ENCODE peak calls at places on chromosomes 11 and 22, in four cellular contexts. B is K562, K is HL-60, G is GM12878. S is an unnamed sample.

GRCh38 chr22:38317995-38318715 is 922 bp upstream of the CSNK1E start:
- DNase-seq in G (no peak), B (peak; percentile 90), K (peak; percentile 47), S (no peak)

GRCh38 chr22:30890689-30891442 is 77.7 kb downstream of the MORC2 start:
- DNase-seq in B (peak; percentile 43), K (no peak), G (no peak), S (peak; percentile 78)

GRCh38 chr11:104623518-104623917 is 274.7 kb downstream of the CASP12 start:
- DNase-seq in G (no peak), B (no peak), K (no peak), S (no peak)

GRCh38 chr11:21625982-21626381 is 566.9 kb upstream of the ANO5 start:
- DNase-seq in K (peak; percentile 93), G (no peak), B (no peak), S (no peak)

GRCh38 chr11:102762414-102762813 is 18.0 kb downstream of the MMP10 start:
- DNase-seq in B (no peak), G (no peak), K (no peak), S (no peak)

GRCh38 chr22:26884921-26885320 is 227.5 kb downstream of the MIAT start:
- DNase-seq in G (no peak), K (no peak), B (no peak), S (no peak)

GRCh38 chr11:289145-289705 is 299 bp downstream of the PGGHG start:
- DNase-seq in G (no peak), K (no peak), B (peak; percentile 34), S (peak; percentile 51)

GRCh38 chr22:22099833-22100812 is 117.5 kb upstream of the TOP3B start:
- DNase-seq in G (no peak), K (peak; percentile 26), B (peak; percentile 89), S (no peak)

GRCh38 chr11:124717421-124717785 is 22.3 kb upstream of the NRGN start:
- DNase-seq in B (no peak), G (no peak), K (no peak), S (no peak)

GRCh38 chr11:393219-394033 is 583 bp upstream of the PKP3 start:
- DNase-seq in G (no peak), B (peak; percentile 92), K (no peak), S (no peak)

GRCh38 chr11:73175551-73176144 is 33.5 kb upstream of the FCHSD2 start:
- DNase-seq in K (no peak), G (no peak), B (no peak), S (no peak)

GRCh38 chr11:62851807-62852522 is 12.6 kb upstream of the WDR74 start:
- DNase-seq in B (peak; percentile 34), G (no peak), K (no peak), S (no peak)

GRCh38 chr22:38082986-38083710 is 836 bp downstream of the SLC16A8 start:
- DNase-seq in K (no peak), B (no peak), G (no peak), S (no peak)

GRCh38 chr11:93221539-93221938 is 23.7 kb upstream of the SLC36A4 start:
- DNase-seq in B (no peak), G (no peak), K (no peak), S (no peak)

GRCh38 chr11:91396243-91397133 is 828.1 kb upstream of the FAT3 start:
- DNase-seq in G (no peak), K (no peak), B (no peak), S (no peak)

GRCh38 chr22:24601217-24602104 is 1.5 kb upstream of the GGT1 start:
- DNase-seq in B (no peak), G (no peak), K (peak; percentile 90), S (no peak)

GRCh38 chr11:130188585-130189347 is 29.2 kb downstream of the ST14 start:
- DNase-seq in B (no peak), G (no peak), K (no peak), S (no peak)

GRCh38 chr11:78576549-78577097 is 2.0 kb upstream of the NARS2 start:
- DNase-seq in B (no peak), G (no peak), K (peak; percentile 55), S (no peak)

GRCh38 chr11:130163346-130164220 is 4.0 kb downstream of the ST14 start:
- DNase-seq in B (peak; percentile 61), G (no peak), K (peak; percentile 82), S (no peak)

GRCh38 chr11:128544625-128545024 is 42.7 kb downstream of the ETS1 start:
- DNase-seq in K (no peak), G (no peak), B (no peak), S (no peak)

GRCh38 chr11:69554849-69555248 is 73.4 kb downstream of the LINC01488 start:
- DNase-seq in B (no peak), K (no peak), G (no peak), S (no peak)

GRCh38 chr22:42646569-42647525 is 2.3 kb downstream of the CYB5R3 start:
- DNase-seq in K (no peak), G (no peak), B (peak; percentile 79), S (peak; percentile 21)
- TF ChIP-seq POLR2AphosphoS5 in K (no peak), G (no peak), B (no peak), S (no peak)

GRCh38 chr11:76615950-76616349 is 54.6 kb downstream of the LRRC32 start:
- DNase-seq in G (no peak), K (no peak), B (no peak), S (no peak)
- TF ChIP-seq SPI1 in G (no peak), K (no peak), B (no peak), S (no peak)

DNA sequence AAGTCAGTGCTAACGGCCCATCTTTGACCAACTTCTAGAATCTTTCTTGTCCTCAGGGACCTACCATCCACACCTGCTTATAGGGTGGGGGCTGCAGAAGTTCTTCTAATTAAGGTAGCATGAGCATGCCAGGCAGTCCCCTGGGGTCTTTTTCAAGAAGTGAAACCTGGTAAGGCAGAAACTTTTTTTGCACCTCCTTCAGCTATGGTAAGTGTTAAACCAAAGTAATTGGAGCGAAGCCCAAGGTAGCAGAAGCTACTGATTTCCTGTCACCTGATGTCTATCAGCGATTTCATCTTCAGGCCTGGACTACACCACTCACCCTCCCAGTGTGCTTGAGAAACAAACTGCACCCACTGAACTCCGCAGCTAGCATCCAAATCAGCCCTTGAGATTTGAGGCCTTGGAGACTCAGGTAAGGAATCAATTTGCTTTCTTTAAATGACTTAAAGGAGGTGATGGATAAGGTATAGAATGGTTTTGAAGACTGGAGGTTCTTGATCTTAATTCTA is at the start of gene MS4A1:
- DNase-seq in K (no peak), B (no peak), G (peak; percentile 98), S (peak; percentile 30)
- TF ChIP-seq POLR2AphosphoS5 in K (no peak), B (no peak), G (peak; percentile 99), S (peak; percentile 93)

GRCh38 chr22:49042066-49042465 is 785.6 kb downstream of the BRD1 start:
- DNase-seq in G (no peak), K (no peak), B (no peak), S (no peak)
- TF ChIP-seq SPI1 in G (no peak), K (no peak), B (no peak), S (no peak)

DNA sequence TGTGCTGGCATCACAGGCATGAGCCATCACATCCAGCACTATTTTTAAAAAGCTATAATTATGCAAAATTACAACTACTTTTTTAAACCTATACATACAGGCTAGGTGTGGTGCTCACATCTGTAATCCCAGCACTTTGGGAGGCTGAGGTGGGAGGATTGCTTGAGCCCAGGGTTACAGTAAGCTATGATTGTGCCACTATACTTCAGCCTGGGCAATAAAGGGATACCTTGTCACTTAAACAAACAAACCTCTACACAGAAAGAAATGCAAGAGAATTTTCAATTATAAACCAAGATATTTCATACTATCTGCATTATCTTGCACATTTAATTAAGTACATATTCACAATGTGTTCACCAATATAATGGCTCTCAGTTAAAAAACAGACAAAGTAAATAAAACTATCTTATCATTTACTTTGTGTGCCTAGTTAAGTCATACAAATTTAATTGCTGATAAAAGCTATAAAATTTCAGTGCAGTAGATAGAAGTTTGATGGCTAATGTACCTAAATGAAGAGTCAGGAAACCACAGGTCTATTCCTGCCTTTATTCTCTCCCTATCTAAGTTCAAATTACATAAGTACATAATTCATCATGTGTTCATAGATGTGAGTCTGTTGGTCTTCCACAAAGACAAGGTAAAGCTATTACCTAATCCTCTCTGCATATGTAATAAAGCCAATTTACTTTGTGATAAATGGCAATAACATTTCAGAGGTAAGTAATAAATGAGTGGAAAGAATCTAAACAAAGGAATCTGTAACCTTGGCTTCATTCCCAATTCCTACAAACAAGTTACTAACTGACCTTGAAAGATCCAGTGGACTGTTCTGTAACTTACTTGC is 9.0 kb upstream of the RDX start:
- DNase-seq in K (no peak), G (no peak), B (no peak), S (no peak)
- TF ChIP-seq POLR2AphosphoS5 in K (no peak), G (no peak), B (no peak), S (no peak)

GRCh38 chr11:66022401-66023185 is 3.7 kb downstream of the CATSPER1 start:
- DNase-seq in B (peak; percentile 89), G (no peak), K (peak; percentile 58), S (peak; percentile 94)
- TF ChIP-seq SPI1 in B (no peak), G (no peak), K (no peak), S (no peak)

GRCh38 chr11:61489833-61490585 is 18.5 kb upstream of the LRRC10B start:
- DNase-seq in G (no peak), K (no peak), B (no peak), S (no peak)
- TF ChIP-seq POLR2AphosphoS5 in G (no peak), K (no peak), B (no peak), S (no peak)

GRCh38 chr11:117584056-117584830 is 212.8 kb downstream of the DSCAML1 start:
- DNase-seq in G (no peak), K (no peak), B (no peak), S (no peak)
- TF ChIP-seq SPI1 in G (no peak), K (no peak), B (no peak), S (no peak)

GRCh38 chr22:36348760-36349159 is 39.0 kb downstream of the MYH9 start:
- DNase-seq in G (no peak), B (no peak), K (no peak), S (no peak)
- TF ChIP-seq POLR2AphosphoS5 in G (peak; percentile 26), B (no peak), K (no peak), S (no peak)

S was measured in GM12891.